ENCODE peak calls at places on chromosomes 12 and 14, in four cellular contexts. P, F, B and L are unnamed samples.

GRCh38 chr14:99769799-99770198 is 23.4 kb upstream of the EML1 start:
- DNase-seq in F (no peak), B (no peak), P (no peak), L (no peak)

GRCh38 chr12:111816065-111816615 is 25.9 kb upstream of the MAPKAPK5 start:
- DNase-seq in B (no peak), F (no peak), P (no peak), L (no peak)

GRCh38 chr14:76118594-76118993 is 33.1 kb upstream of the GPATCH2L start:
- DNase-seq in B (no peak), F (no peak), P (no peak), L (no peak)

GRCh38 chr12:93020225-93020997 is 91.3 kb upstream of the EEA1 start:
- DNase-seq in P (no peak), B (peak), F (no peak), L (no peak)

GRCh38 chr12:132807295-132808222 is 21.1 kb downstream of the GOLGA3 start:
- DNase-seq in P (no peak), B (no peak), F (no peak), L (no peak)

GRCh38 chr14:103858063-103858820 is 10.9 kb upstream of the PPP1R13B start:
- DNase-seq in B (no peak), F (no peak), P (no peak), L (no peak)

GRCh38 chr14:75238728-75239455 is 39.7 kb upstream of the FOS start:
- DNase-seq in B (no peak), F (no peak), P (no peak), L (no peak)

GRCh38 chr12:75853621-75854020 is 178.0 kb downstream of the PHLDA1 start:
- DNase-seq in P (no peak), F (no peak), B (no peak), L (no peak)

GRCh38 chr12:68780731-68781130 is 27.2 kb upstream of the MDM2 start:
- DNase-seq in P (no peak), B (no peak), F (no peak), L (no peak)

GRCh38 chr14:68199465-68200145 is 380.0 kb downstream of the RAD51B start:
- DNase-seq in P (no peak), F (no peak), B (peak), L (no peak)

GRCh38 chr12:115736360-115736759 is 541.1 kb downstream of the MED13L start:
- DNase-seq in F (no peak), B (no peak), P (no peak), L (no peak)

GRCh38 chr14:23556700-23557440 is 799 bp downstream of the THTPA start:
- DNase-seq in P (no peak), F (no peak), B (no peak), L (no peak)

GRCh38 chr14:24397639-24398297 is 1.0 kb upstream of the NYNRIN start:
- DNase-seq in F (no peak), P (no peak), B (no peak), L (no peak)

GRCh38 chr12:47903927-47904646 is 707 bp downstream of the VDR start:
- DNase-seq in B (peak), F (no peak), P (no peak), L (no peak)

GRCh38 chr14:60777856-60778578 is 43.5 kb downstream of the MNAT1 start:
- DNase-seq in B (no peak), P (no peak), F (no peak), L (no peak)

GRCh38 chr12:71046215-71046614 is 111.6 kb downstream of the TSPAN8 start:
- DNase-seq in P (no peak), B (no peak), F (no peak), L (no peak)

GRCh38 chr14:30943694-30944093 is 69.3 kb downstream of the COCH start:
- DNase-seq in P (no peak), B (no peak), F (no peak), L (no peak)

GRCh38 chr12:110199360-110200123 is 75.4 kb downstream of the IFT81 start:
- DNase-seq in B (no peak), P (no peak), F (no peak), L (no peak)

GRCh38 chr12:54220092-54220557 is 31.3 kb upstream of the SMUG1 start:
- DNase-seq in B (peak), P (peak), F (no peak), L (no peak)

GRCh38 chr12:2960432-2960956 is 1.3 kb downstream of the TEAD4 start:
- DNase-seq in B (no peak), F (no peak), P (no peak), L (no peak)

GRCh38 chr14:66109426-66109825 is 376.7 kb upstream of the CCDC196 start:
- DNase-seq in F (no peak), P (no peak), B (no peak), L (no peak)

GRCh38 chr12:6228535-6229223 is 28.5 kb downstream of the CD9 start:
- DNase-seq in B (no peak), P (no peak), F (no peak), L (no peak)

GRCh38 chr12:100017056-100017455 is 32.3 kb upstream of the ANKS1B start:
- DNase-seq in B (no peak), F (no peak), P (no peak), L (no peak)

GRCh38 chr12:131287938-131288797 is 334.5 kb downstream of the ADGRD1 start:
- DNase-seq in P (peak), F (peak), B (no peak), L (peak)

GRCh38 chr12:128852026-128852725 is 1.1 kb upstream of the GLT1D1 start:
- DNase-seq in B (no peak), F (no peak), P (no peak), L (no peak)

GRCh38 chr12:12379831-12380730 is 23.2 kb downstream of the BORCS5 start:
- DNase-seq in B (no peak), F (no peak), P (no peak), L (no peak)

GRCh38 chr12:116614194-116614885 is 55.2 kb downstream of the MAP1LC3B2 start:
- DNase-seq in F (no peak), B (no peak), P (no peak), L (no peak)

GRCh38 chr14:65103150-65103760 is 938 bp upstream of the MAX start:
- DNase-seq in B (no peak), P (no peak), F (no peak), L (no peak)
- TF ChIP-seq CTCF in B (no peak), P (no peak), F (no peak), L (peak)

GRCh38 chr14:77682158-77682553 is 25.7 kb downstream of the ALKBH1 start:
- DNase-seq in B (no peak), P (no peak), F (no peak), L (no peak)
- TF ChIP-seq CTCF in B (no peak), P (no peak), F (no peak), L (no peak)

DNA sequence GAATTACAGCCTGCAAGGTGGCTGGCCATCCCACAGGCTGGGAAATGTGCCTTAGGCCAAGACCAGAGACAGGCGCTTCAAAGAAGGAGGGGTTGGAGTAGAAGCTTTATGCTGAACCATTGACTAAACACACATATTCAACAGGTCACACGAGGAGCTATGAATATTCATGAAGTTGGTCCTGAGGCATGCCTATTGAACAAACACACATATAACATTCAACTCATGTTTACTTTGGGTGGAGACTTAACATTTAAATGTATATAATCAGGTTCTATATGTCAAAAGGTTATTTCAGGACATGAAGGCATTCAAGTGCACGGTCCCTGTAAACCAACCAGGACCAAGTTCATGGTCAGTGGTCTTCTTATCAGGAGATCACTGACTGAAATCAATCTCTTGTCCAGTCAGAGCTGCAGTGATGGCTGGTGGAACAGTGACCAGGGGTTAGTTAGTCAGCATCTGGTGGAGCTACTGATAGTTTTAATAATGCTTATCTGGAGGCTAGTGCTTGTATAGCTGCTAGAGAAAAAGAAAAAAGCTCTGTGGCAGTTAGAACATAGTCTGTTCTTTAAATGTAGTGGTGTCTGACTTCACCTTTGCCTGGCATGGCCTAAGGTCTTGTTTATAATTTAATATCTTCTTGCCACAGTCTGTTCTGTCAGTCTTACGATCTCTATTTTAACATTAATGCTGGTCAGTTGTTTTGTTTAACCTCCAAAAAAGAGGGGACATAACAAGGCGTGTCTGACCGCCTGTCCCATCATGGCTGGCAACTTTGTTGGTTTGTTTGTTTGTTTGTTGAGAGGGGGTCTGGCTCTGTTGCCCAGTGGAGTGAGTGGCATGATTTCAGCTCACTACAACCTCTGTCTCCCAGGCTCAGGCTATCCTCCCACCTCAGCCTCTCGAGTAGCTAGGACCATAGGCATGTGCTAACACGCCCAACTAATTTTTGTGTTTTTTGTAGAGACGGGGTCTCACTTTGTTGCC is 35.8 kb upstream of the ITPR2 start:
- DNase-seq in B (no peak), P (no peak), F (no peak), L (no peak)
- TF ChIP-seq CTCF in B (no peak), P (no peak), F (no peak), L (no peak)

GRCh38 chr12:113464852-113465719 is 6.6 kb downstream of the LHX5 start:
- DNase-seq in P (no peak), F (no peak), B (no peak), L (no peak)
- TF ChIP-seq CTCF in P (peak), F (no peak), B (no peak), L (no peak)